ENCODE peak calls at places on chromosomes 3 and 15, in four cellular contexts. One of them, this sample, is unnamed.

GRCh38 chr3:100486808-100487207 is 5.6 kb upstream of the TMEM45A start:
- DNase-seq in stimulated activated CD4-positive, alpha-beta T cell treated with anti-CD3 and anti-CD28 coated beads, TNF-alpha, amount 100 ng/mL, for 1 hour: no peak
- DNase-seq in foreskin fibroblast: peak; percentile 21
- DNase-seq in nephron progenitor cell: no peak
- DNase-seq in this sample: no peak

GRCh38 chr3:52099006-52099405 is 42.6 kb upstream of the DUSP7 start:
- DNase-seq in stimulated activated CD4-positive, alpha-beta T cell treated with anti-CD3 and anti-CD28 coated beads, TNF-alpha, amount 100 ng/mL, for 1 hour: no peak
- DNase-seq in nephron progenitor cell: no peak
- DNase-seq in foreskin fibroblast: no peak
- DNase-seq in this sample: no peak

GRCh38 chr3:149291178-149291577 is 42.3 kb downstream of the TM4SF18 start:
- DNase-seq in stimulated activated CD4-positive, alpha-beta T cell treated with anti-CD3 and anti-CD28 coated beads, TNF-alpha, amount 100 ng/mL, for 1 hour: no peak
- DNase-seq in nephron progenitor cell: no peak
- DNase-seq in foreskin fibroblast: no peak
- DNase-seq in this sample: no peak

GRCh38 chr3:134666885-134667284 is 16.1 kb upstream of the KY start:
- DNase-seq in nephron progenitor cell: no peak
- DNase-seq in foreskin fibroblast: no peak
- DNase-seq in stimulated activated CD4-positive, alpha-beta T cell treated with anti-CD3 and anti-CD28 coated beads, TNF-alpha, amount 100 ng/mL, for 1 hour: no peak
- DNase-seq in this sample: no peak

GRCh38 chr3:55888282-55888855 is 401.3 kb upstream of the WNT5A start:
- DNase-seq in nephron progenitor cell: no peak
- DNase-seq in foreskin fibroblast: no peak
- DNase-seq in stimulated activated CD4-positive, alpha-beta T cell treated with anti-CD3 and anti-CD28 coated beads, TNF-alpha, amount 100 ng/mL, for 1 hour: no peak
- DNase-seq in this sample: no peak

GRCh38 chr3:62586356-62586755 is 213.0 kb upstream of the FEZF2 start:
- DNase-seq in stimulated activated CD4-positive, alpha-beta T cell treated with anti-CD3 and anti-CD28 coated beads, TNF-alpha, amount 100 ng/mL, for 1 hour: no peak
- DNase-seq in foreskin fibroblast: peak; percentile 89
- DNase-seq in nephron progenitor cell: no peak
- DNase-seq in this sample: no peak

GRCh38 chr3:12367346-12367745 is 78.5 kb downstream of the PPARG start:
- DNase-seq in stimulated activated CD4-positive, alpha-beta T cell treated with anti-CD3 and anti-CD28 coated beads, TNF-alpha, amount 100 ng/mL, for 1 hour: no peak
- DNase-seq in nephron progenitor cell: no peak
- DNase-seq in foreskin fibroblast: no peak
- DNase-seq in this sample: no peak

GRCh38 chr15:35019401-35020327 is 31.6 kb upstream of the ZNF770 start:
- DNase-seq in foreskin fibroblast: peak; percentile 14
- DNase-seq in nephron progenitor cell: peak; percentile 6
- DNase-seq in stimulated activated CD4-positive, alpha-beta T cell treated with anti-CD3 and anti-CD28 coated beads, TNF-alpha, amount 100 ng/mL, for 1 hour: no peak
- DNase-seq in this sample: no peak

GRCh38 chr15:34109775-34110663 is 8.1 kb downstream of the PGBD4 start:
- DNase-seq in stimulated activated CD4-positive, alpha-beta T cell treated with anti-CD3 and anti-CD28 coated beads, TNF-alpha, amount 100 ng/mL, for 1 hour: no peak
- DNase-seq in foreskin fibroblast: peak; percentile 68
- DNase-seq in nephron progenitor cell: no peak
- DNase-seq in this sample: no peak

GRCh38 chr3:111159391-111159790 is 87.8 kb downstream of the NECTIN3 start:
- DNase-seq in nephron progenitor cell: no peak
- DNase-seq in foreskin fibroblast: peak; percentile 9
- DNase-seq in stimulated activated CD4-positive, alpha-beta T cell treated with anti-CD3 and anti-CD28 coated beads, TNF-alpha, amount 100 ng/mL, for 1 hour: no peak
- DNase-seq in this sample: no peak

GRCh38 chr3:150072576-150072975 is 101.9 kb upstream of the PFN2 start:
- DNase-seq in nephron progenitor cell: no peak
- DNase-seq in foreskin fibroblast: no peak
- DNase-seq in stimulated activated CD4-positive, alpha-beta T cell treated with anti-CD3 and anti-CD28 coated beads, TNF-alpha, amount 100 ng/mL, for 1 hour: no peak
- DNase-seq in this sample: no peak

GRCh38 chr15:64875641-64876223 is 34.0 kb downstream of the PLEKHO2 start:
- DNase-seq in nephron progenitor cell: no peak
- DNase-seq in stimulated activated CD4-positive, alpha-beta T cell treated with anti-CD3 and anti-CD28 coated beads, TNF-alpha, amount 100 ng/mL, for 1 hour: no peak
- DNase-seq in foreskin fibroblast: no peak
- DNase-seq in this sample: no peak

GRCh38 chr3:126312326-126312725 is 44.9 kb downstream of the KLF15 start:
- DNase-seq in nephron progenitor cell: no peak
- DNase-seq in stimulated activated CD4-positive, alpha-beta T cell treated with anti-CD3 and anti-CD28 coated beads, TNF-alpha, amount 100 ng/mL, for 1 hour: no peak
- DNase-seq in foreskin fibroblast: no peak
- DNase-seq in this sample: no peak

GRCh38 chr15:100094127-100094510 is 247.7 kb downstream of the ADAMTS17 start:
- DNase-seq in foreskin fibroblast: no peak
- DNase-seq in stimulated activated CD4-positive, alpha-beta T cell treated with anti-CD3 and anti-CD28 coated beads, TNF-alpha, amount 100 ng/mL, for 1 hour: no peak
- DNase-seq in nephron progenitor cell: no peak
- DNase-seq in this sample: no peak

GRCh38 chr3:53027254-53027844 is 18.5 kb downstream of the SFMBT1 start:
- DNase-seq in nephron progenitor cell: no peak
- DNase-seq in stimulated activated CD4-positive, alpha-beta T cell treated with anti-CD3 and anti-CD28 coated beads, TNF-alpha, amount 100 ng/mL, for 1 hour: no peak
- DNase-seq in foreskin fibroblast: no peak
- DNase-seq in this sample: no peak

GRCh38 chr3:183541738-183542137 is 13.8 kb downstream of the KLHL6 start:
- DNase-seq in nephron progenitor cell: no peak
- DNase-seq in foreskin fibroblast: no peak
- DNase-seq in stimulated activated CD4-positive, alpha-beta T cell treated with anti-CD3 and anti-CD28 coated beads, TNF-alpha, amount 100 ng/mL, for 1 hour: no peak
- DNase-seq in this sample: no peak

GRCh38 chr3:119580148-119580760 is 962 bp downstream of the ADPRH start:
- DNase-seq in foreskin fibroblast: peak; percentile 45
- DNase-seq in nephron progenitor cell: peak; percentile 16
- DNase-seq in stimulated activated CD4-positive, alpha-beta T cell treated with anti-CD3 and anti-CD28 coated beads, TNF-alpha, amount 100 ng/mL, for 1 hour: no peak
- DNase-seq in this sample: no peak

GRCh38 chr15:77014137-77015081 is 19.5 kb downstream of the PSTPIP1 start:
- DNase-seq in foreskin fibroblast: no peak
- DNase-seq in stimulated activated CD4-positive, alpha-beta T cell treated with anti-CD3 and anti-CD28 coated beads, TNF-alpha, amount 100 ng/mL, for 1 hour: no peak
- DNase-seq in nephron progenitor cell: no peak
- DNase-seq in this sample: no peak

GRCh38 chr15:25737218-25737643 is 125.9 kb downstream of the ATP10A start:
- DNase-seq in foreskin fibroblast: peak; percentile 31
- DNase-seq in stimulated activated CD4-positive, alpha-beta T cell treated with anti-CD3 and anti-CD28 coated beads, TNF-alpha, amount 100 ng/mL, for 1 hour: no peak
- DNase-seq in nephron progenitor cell: no peak
- DNase-seq in this sample: no peak

GRCh38 chr3:186975726-186976125 is 45.4 kb downstream of the ST6GAL1 start:
- DNase-seq in nephron progenitor cell: no peak
- DNase-seq in foreskin fibroblast: no peak
- DNase-seq in stimulated activated CD4-positive, alpha-beta T cell treated with anti-CD3 and anti-CD28 coated beads, TNF-alpha, amount 100 ng/mL, for 1 hour: no peak
- DNase-seq in this sample: no peak

GRCh38 chr3:112752092-112752512 is 94.6 kb downstream of the CD200R1L start:
- DNase-seq in stimulated activated CD4-positive, alpha-beta T cell treated with anti-CD3 and anti-CD28 coated beads, TNF-alpha, amount 100 ng/mL, for 1 hour: no peak
- DNase-seq in foreskin fibroblast: peak; percentile 74
- DNase-seq in nephron progenitor cell: no peak
- DNase-seq in this sample: no peak

This sample was measured in stimulated activated CD8-positive, alpha-beta memory T cell treated with anti-CD3 and anti-CD28 coated beads, Interleukin-15, amount 100 ng/mL, for 4 hours.